ENCODE peak calls at places on chromosome 19, in six cellular contexts. One of them, this sample, is unnamed.

GRCh38 chr19:52660981-52661380 is 22.8 kb upstream of the ZNF83 start:
- DNase-seq in breast epithelium: no peak
- DNase-seq in activated naive CD4-positive, alpha-beta T cell treated with anti-CD3 and anti-CD28 coated beads for 36 hours: no peak
- DNase-seq in stimulated activated CD4-positive, alpha-beta T cell treated with anti-CD3 and anti-CD28 coated beads, Interleukin-2, amount 100 ng/mL, for 48 hours: no peak
- DNase-seq in CD14-positive monocyte: no peak
- DNase-seq in NCI-H2171 treated with DMSO at 0.1 percent for 48 hours: no peak
- DNase-seq in this sample: no peak

GRCh38 chr19:38917921-38918491 is 6.0 kb upstream of the CCER2 start:
- DNase-seq in stimulated activated CD4-positive, alpha-beta T cell treated with anti-CD3 and anti-CD28 coated beads, Interleukin-2, amount 100 ng/mL, for 48 hours: no peak
- DNase-seq in NCI-H2171 treated with DMSO at 0.1 percent for 48 hours: no peak
- DNase-seq in activated naive CD4-positive, alpha-beta T cell treated with anti-CD3 and anti-CD28 coated beads for 36 hours: no peak
- DNase-seq in CD14-positive monocyte: no peak
- DNase-seq in breast epithelium: no peak
- DNase-seq in this sample: no peak

GRCh38 chr19:45508681-45508930 is 1.3 kb downstream of the VASP start:
- DNase-seq in breast epithelium: no peak
- DNase-seq in stimulated activated CD4-positive, alpha-beta T cell treated with anti-CD3 and anti-CD28 coated beads, Interleukin-2, amount 100 ng/mL, for 48 hours: no peak
- DNase-seq in CD14-positive monocyte: no peak
- DNase-seq in activated naive CD4-positive, alpha-beta T cell treated with anti-CD3 and anti-CD28 coated beads for 36 hours: no peak
- DNase-seq in NCI-H2171 treated with DMSO at 0.1 percent for 48 hours: no peak
- DNase-seq in this sample: no peak

GRCh38 chr19:49782515-49782914 is 15.7 kb downstream of the AP2A1 start:
- DNase-seq in NCI-H2171 treated with DMSO at 0.1 percent for 48 hours: no peak
- DNase-seq in activated naive CD4-positive, alpha-beta T cell treated with anti-CD3 and anti-CD28 coated beads for 36 hours: no peak
- DNase-seq in stimulated activated CD4-positive, alpha-beta T cell treated with anti-CD3 and anti-CD28 coated beads, Interleukin-2, amount 100 ng/mL, for 48 hours: no peak
- DNase-seq in breast epithelium: no peak
- DNase-seq in CD14-positive monocyte: no peak
- DNase-seq in this sample: no peak

GRCh38 chr19:2255982-2256685 is at the start of gene JSRP1:
- DNase-seq in NCI-H2171 treated with DMSO at 0.1 percent for 48 hours: no peak
- DNase-seq in breast epithelium: no peak
- DNase-seq in CD14-positive monocyte: no peak
- DNase-seq in activated naive CD4-positive, alpha-beta T cell treated with anti-CD3 and anti-CD28 coated beads for 36 hours: no peak
- DNase-seq in stimulated activated CD4-positive, alpha-beta T cell treated with anti-CD3 and anti-CD28 coated beads, Interleukin-2, amount 100 ng/mL, for 48 hours: no peak
- DNase-seq in this sample: no peak

GRCh38 chr19:3832001-3832400 is 36.8 kb downstream of the ZFR2 start:
- DNase-seq in breast epithelium: no peak
- DNase-seq in NCI-H2171 treated with DMSO at 0.1 percent for 48 hours: no peak
- DNase-seq in stimulated activated CD4-positive, alpha-beta T cell treated with anti-CD3 and anti-CD28 coated beads, Interleukin-2, amount 100 ng/mL, for 48 hours: no peak
- DNase-seq in activated naive CD4-positive, alpha-beta T cell treated with anti-CD3 and anti-CD28 coated beads for 36 hours: no peak
- DNase-seq in CD14-positive monocyte: no peak
- DNase-seq in this sample: no peak

GRCh38 chr19:53782698-53783097 is 41.4 kb downstream of the NLRP12 start:
- DNase-seq in stimulated activated CD4-positive, alpha-beta T cell treated with anti-CD3 and anti-CD28 coated beads, Interleukin-2, amount 100 ng/mL, for 48 hours: no peak
- DNase-seq in CD14-positive monocyte: no peak
- DNase-seq in breast epithelium: no peak
- DNase-seq in NCI-H2171 treated with DMSO at 0.1 percent for 48 hours: no peak
- DNase-seq in activated naive CD4-positive, alpha-beta T cell treated with anti-CD3 and anti-CD28 coated beads for 36 hours: no peak
- DNase-seq in this sample: no peak

GRCh38 chr19:50435627-50436026 is 2.9 kb downstream of the MYBPC2 start:
- DNase-seq in NCI-H2171 treated with DMSO at 0.1 percent for 48 hours: no peak
- DNase-seq in CD14-positive monocyte: no peak
- DNase-seq in stimulated activated CD4-positive, alpha-beta T cell treated with anti-CD3 and anti-CD28 coated beads, Interleukin-2, amount 100 ng/mL, for 48 hours: no peak
- DNase-seq in activated naive CD4-positive, alpha-beta T cell treated with anti-CD3 and anti-CD28 coated beads for 36 hours: no peak
- DNase-seq in breast epithelium: no peak
- DNase-seq in this sample: no peak

GRCh38 chr19:28977826-28978225 is 235.1 kb downstream of the UQCRFS1 start:
- DNase-seq in NCI-H2171 treated with DMSO at 0.1 percent for 48 hours: no peak
- DNase-seq in stimulated activated CD4-positive, alpha-beta T cell treated with anti-CD3 and anti-CD28 coated beads, Interleukin-2, amount 100 ng/mL, for 48 hours: no peak
- DNase-seq in CD14-positive monocyte: no peak
- DNase-seq in activated naive CD4-positive, alpha-beta T cell treated with anti-CD3 and anti-CD28 coated beads for 36 hours: no peak
- DNase-seq in breast epithelium: no peak
- DNase-seq in this sample: no peak

GRCh38 chr19:29841209-29841558 is 29.4 kb downstream of the CCNE1 start:
- DNase-seq in NCI-H2171 treated with DMSO at 0.1 percent for 48 hours: no peak
- DNase-seq in breast epithelium: no peak
- DNase-seq in stimulated activated CD4-positive, alpha-beta T cell treated with anti-CD3 and anti-CD28 coated beads, Interleukin-2, amount 100 ng/mL, for 48 hours: no peak
- DNase-seq in CD14-positive monocyte: peak
- DNase-seq in activated naive CD4-positive, alpha-beta T cell treated with anti-CD3 and anti-CD28 coated beads for 36 hours: no peak
- DNase-seq in this sample: no peak

GRCh38 chr19:8486661-8487136 is 15.7 kb downstream of the PRAM1 start:
- DNase-seq in activated naive CD4-positive, alpha-beta T cell treated with anti-CD3 and anti-CD28 coated beads for 36 hours: no peak
- DNase-seq in CD14-positive monocyte: no peak
- DNase-seq in NCI-H2171 treated with DMSO at 0.1 percent for 48 hours: no peak
- DNase-seq in breast epithelium: no peak
- DNase-seq in stimulated activated CD4-positive, alpha-beta T cell treated with anti-CD3 and anti-CD28 coated beads, Interleukin-2, amount 100 ng/mL, for 48 hours: no peak
- DNase-seq in this sample: no peak

GRCh38 chr19:42323852-42324654 is 1.4 kb upstream of the MEGF8 start:
- DNase-seq in NCI-H2171 treated with DMSO at 0.1 percent for 48 hours: no peak
- DNase-seq in breast epithelium: no peak
- DNase-seq in CD14-positive monocyte: no peak
- DNase-seq in stimulated activated CD4-positive, alpha-beta T cell treated with anti-CD3 and anti-CD28 coated beads, Interleukin-2, amount 100 ng/mL, for 48 hours: no peak
- DNase-seq in activated naive CD4-positive, alpha-beta T cell treated with anti-CD3 and anti-CD28 coated beads for 36 hours: peak
- DNase-seq in this sample: no peak

GRCh38 chr19:47719047-47719885 is 6.0 kb downstream of the EHD2 start:
- DNase-seq in stimulated activated CD4-positive, alpha-beta T cell treated with anti-CD3 and anti-CD28 coated beads, Interleukin-2, amount 100 ng/mL, for 48 hours: no peak
- DNase-seq in activated naive CD4-positive, alpha-beta T cell treated with anti-CD3 and anti-CD28 coated beads for 36 hours: no peak
- DNase-seq in breast epithelium: peak
- DNase-seq in CD14-positive monocyte: no peak
- DNase-seq in NCI-H2171 treated with DMSO at 0.1 percent for 48 hours: peak
- DNase-seq in this sample: no peak

GRCh38 chr19:9622531-9622930 is 1.5 kb upstream of the ZNF561 start:
- DNase-seq in breast epithelium: peak
- DNase-seq in CD14-positive monocyte: no peak
- DNase-seq in stimulated activated CD4-positive, alpha-beta T cell treated with anti-CD3 and anti-CD28 coated beads, Interleukin-2, amount 100 ng/mL, for 48 hours: no peak
- DNase-seq in NCI-H2171 treated with DMSO at 0.1 percent for 48 hours: no peak
- DNase-seq in activated naive CD4-positive, alpha-beta T cell treated with anti-CD3 and anti-CD28 coated beads for 36 hours: no peak
- DNase-seq in this sample: no peak

GRCh38 chr19:32017341-32017948 is 328.0 kb upstream of the ZNF507 start:
- DNase-seq in stimulated activated CD4-positive, alpha-beta T cell treated with anti-CD3 and anti-CD28 coated beads, Interleukin-2, amount 100 ng/mL, for 48 hours: no peak
- DNase-seq in activated naive CD4-positive, alpha-beta T cell treated with anti-CD3 and anti-CD28 coated beads for 36 hours: no peak
- DNase-seq in CD14-positive monocyte: no peak
- DNase-seq in NCI-H2171 treated with DMSO at 0.1 percent for 48 hours: no peak
- DNase-seq in breast epithelium: no peak
- DNase-seq in this sample: no peak

GRCh38 chr19:34416021-34416545 is 11.9 kb downstream of the PDCD2L start:
- DNase-seq in breast epithelium: no peak
- DNase-seq in NCI-H2171 treated with DMSO at 0.1 percent for 48 hours: no peak
- DNase-seq in stimulated activated CD4-positive, alpha-beta T cell treated with anti-CD3 and anti-CD28 coated beads, Interleukin-2, amount 100 ng/mL, for 48 hours: no peak
- DNase-seq in activated naive CD4-positive, alpha-beta T cell treated with anti-CD3 and anti-CD28 coated beads for 36 hours: no peak
- DNase-seq in CD14-positive monocyte: no peak
- DNase-seq in this sample: no peak

GRCh38 chr19:43450545-43450997 is 14.8 kb downstream of the LYPD3 start:
- DNase-seq in stimulated activated CD4-positive, alpha-beta T cell treated with anti-CD3 and anti-CD28 coated beads, Interleukin-2, amount 100 ng/mL, for 48 hours: no peak
- DNase-seq in NCI-H2171 treated with DMSO at 0.1 percent for 48 hours: no peak
- DNase-seq in CD14-positive monocyte: no peak
- DNase-seq in breast epithelium: no peak
- DNase-seq in activated naive CD4-positive, alpha-beta T cell treated with anti-CD3 and anti-CD28 coated beads for 36 hours: no peak
- DNase-seq in this sample: no peak

GRCh38 chr19:54918499-54918898 is 12.6 kb downstream of the NCR1 start:
- DNase-seq in breast epithelium: no peak
- DNase-seq in CD14-positive monocyte: no peak
- DNase-seq in stimulated activated CD4-positive, alpha-beta T cell treated with anti-CD3 and anti-CD28 coated beads, Interleukin-2, amount 100 ng/mL, for 48 hours: no peak
- DNase-seq in NCI-H2171 treated with DMSO at 0.1 percent for 48 hours: no peak
- DNase-seq in activated naive CD4-positive, alpha-beta T cell treated with anti-CD3 and anti-CD28 coated beads for 36 hours: no peak
- DNase-seq in this sample: no peak

GRCh38 chr19:11570039-11570462 is 7.4 kb downstream of the ACP5 start:
- DNase-seq in CD14-positive monocyte: no peak
- DNase-seq in activated naive CD4-positive, alpha-beta T cell treated with anti-CD3 and anti-CD28 coated beads for 36 hours: no peak
- DNase-seq in breast epithelium: no peak
- DNase-seq in stimulated activated CD4-positive, alpha-beta T cell treated with anti-CD3 and anti-CD28 coated beads, Interleukin-2, amount 100 ng/mL, for 48 hours: no peak
- DNase-seq in NCI-H2171 treated with DMSO at 0.1 percent for 48 hours: peak
- DNase-seq in this sample: peak

GRCh38 chr19:50300051-50300450 is 29.1 kb downstream of the KCNC3 start:
- DNase-seq in CD14-positive monocyte: no peak
- DNase-seq in breast epithelium: no peak
- DNase-seq in activated naive CD4-positive, alpha-beta T cell treated with anti-CD3 and anti-CD28 coated beads for 36 hours: no peak
- DNase-seq in stimulated activated CD4-positive, alpha-beta T cell treated with anti-CD3 and anti-CD28 coated beads, Interleukin-2, amount 100 ng/mL, for 48 hours: no peak
- DNase-seq in NCI-H2171 treated with DMSO at 0.1 percent for 48 hours: no peak
- DNase-seq in this sample: no peak

GRCh38 chr19:41367848-41368301 is 3.9 kb upstream of the B9D2 start:
- DNase-seq in CD14-positive monocyte: no peak
- DNase-seq in activated naive CD4-positive, alpha-beta T cell treated with anti-CD3 and anti-CD28 coated beads for 36 hours: no peak
- DNase-seq in NCI-H2171 treated with DMSO at 0.1 percent for 48 hours: no peak
- DNase-seq in stimulated activated CD4-positive, alpha-beta T cell treated with anti-CD3 and anti-CD28 coated beads, Interleukin-2, amount 100 ng/mL, for 48 hours: no peak
- DNase-seq in breast epithelium: no peak
- DNase-seq in this sample: no peak

GRCh38 chr19:17052439-17052838 is 22.8 kb downstream of the HAUS8 start:
- DNase-seq in breast epithelium: no peak
- DNase-seq in NCI-H2171 treated with DMSO at 0.1 percent for 48 hours: peak
- DNase-seq in stimulated activated CD4-positive, alpha-beta T cell treated with anti-CD3 and anti-CD28 coated beads, Interleukin-2, amount 100 ng/mL, for 48 hours: no peak
- DNase-seq in activated naive CD4-positive, alpha-beta T cell treated with anti-CD3 and anti-CD28 coated beads for 36 hours: peak
- DNase-seq in CD14-positive monocyte: no peak
- DNase-seq in this sample: peak

GRCh38 chr19:39342647-39343305 is 555 bp downstream of the SAMD4B start:
- DNase-seq in stimulated activated CD4-positive, alpha-beta T cell treated with anti-CD3 and anti-CD28 coated beads, Interleukin-2, amount 100 ng/mL, for 48 hours: no peak
- DNase-seq in CD14-positive monocyte: no peak
- DNase-seq in breast epithelium: peak
- DNase-seq in activated naive CD4-positive, alpha-beta T cell treated with anti-CD3 and anti-CD28 coated beads for 36 hours: no peak
- DNase-seq in NCI-H2171 treated with DMSO at 0.1 percent for 48 hours: no peak
- DNase-seq in this sample: no peak

GRCh38 chr19:30690525-30690924 is 318.3 kb downstream of the ZNF536 start:
- DNase-seq in NCI-H2171 treated with DMSO at 0.1 percent for 48 hours: no peak
- DNase-seq in breast epithelium: no peak
- DNase-seq in stimulated activated CD4-positive, alpha-beta T cell treated with anti-CD3 and anti-CD28 coated beads, Interleukin-2, amount 100 ng/mL, for 48 hours: no peak
- DNase-seq in activated naive CD4-positive, alpha-beta T cell treated with anti-CD3 and anti-CD28 coated beads for 36 hours: no peak
- DNase-seq in CD14-positive monocyte: no peak
- DNase-seq in this sample: no peak

GRCh38 chr19:33220115-33220514 is 5.5 kb downstream of the SLC7A10 start:
- DNase-seq in NCI-H2171 treated with DMSO at 0.1 percent for 48 hours: no peak
- DNase-seq in breast epithelium: no peak
- DNase-seq in activated naive CD4-positive, alpha-beta T cell treated with anti-CD3 and anti-CD28 coated beads for 36 hours: no peak
- DNase-seq in CD14-positive monocyte: no peak
- DNase-seq in stimulated activated CD4-positive, alpha-beta T cell treated with anti-CD3 and anti-CD28 coated beads, Interleukin-2, amount 100 ng/mL, for 48 hours: no peak
- DNase-seq in this sample: no peak

GRCh38 chr19:13012690-13013608 is 17.7 kb downstream of the NFIX start:
- DNase-seq in NCI-H2171 treated with DMSO at 0.1 percent for 48 hours: no peak
- DNase-seq in stimulated activated CD4-positive, alpha-beta T cell treated with anti-CD3 and anti-CD28 coated beads, Interleukin-2, amount 100 ng/mL, for 48 hours: no peak
- DNase-seq in CD14-positive monocyte: peak
- DNase-seq in activated naive CD4-positive, alpha-beta T cell treated with anti-CD3 and anti-CD28 coated beads for 36 hours: peak
- DNase-seq in breast epithelium: no peak
- DNase-seq in this sample: no peak

GRCh38 chr19:11539495-11540365 is 1.1 kb downstream of the CNN1 start:
- DNase-seq in stimulated activated CD4-positive, alpha-beta T cell treated with anti-CD3 and anti-CD28 coated beads, Interleukin-2, amount 100 ng/mL, for 48 hours: no peak
- DNase-seq in CD14-positive monocyte: no peak
- DNase-seq in activated naive CD4-positive, alpha-beta T cell treated with anti-CD3 and anti-CD28 coated beads for 36 hours: no peak
- DNase-seq in breast epithelium: peak
- DNase-seq in NCI-H2171 treated with DMSO at 0.1 percent for 48 hours: peak
- DNase-seq in this sample: no peak

GRCh38 chr19:8307400-8307964 is 676 bp downstream of the CD320 start:
- DNase-seq in CD14-positive monocyte: peak
- DNase-seq in breast epithelium: peak
- DNase-seq in activated naive CD4-positive, alpha-beta T cell treated with anti-CD3 and anti-CD28 coated beads for 36 hours: peak
- DNase-seq in NCI-H2171 treated with DMSO at 0.1 percent for 48 hours: no peak
- DNase-seq in stimulated activated CD4-positive, alpha-beta T cell treated with anti-CD3 and anti-CD28 coated beads, Interleukin-2, amount 100 ng/mL, for 48 hours: no peak
- DNase-seq in this sample: peak

GRCh38 chr19:40751065-40751923 is at the start of gene SNRPA:
- DNase-seq in CD14-positive monocyte: peak
- DNase-seq in breast epithelium: peak
- DNase-seq in stimulated activated CD4-positive, alpha-beta T cell treated with anti-CD3 and anti-CD28 coated beads, Interleukin-2, amount 100 ng/mL, for 48 hours: peak
- DNase-seq in NCI-H2171 treated with DMSO at 0.1 percent for 48 hours: peak
- DNase-seq in activated naive CD4-positive, alpha-beta T cell treated with anti-CD3 and anti-CD28 coated beads for 36 hours: peak
- DNase-seq in this sample: peak

GRCh38 chr19:31054430-31054829 is 294.8 kb downstream of the TSHZ3 start:
- DNase-seq in CD14-positive monocyte: no peak
- DNase-seq in stimulated activated CD4-positive, alpha-beta T cell treated with anti-CD3 and anti-CD28 coated beads, Interleukin-2, amount 100 ng/mL, for 48 hours: peak
- DNase-seq in breast epithelium: no peak
- DNase-seq in activated naive CD4-positive, alpha-beta T cell treated with anti-CD3 and anti-CD28 coated beads for 36 hours: peak
- DNase-seq in NCI-H2171 treated with DMSO at 0.1 percent for 48 hours: no peak
- DNase-seq in this sample: peak

GRCh38 chr19:55539082-55539715 is 2.3 kb upstream of the SBK2 start:
- DNase-seq in breast epithelium: no peak
- DNase-seq in NCI-H2171 treated with DMSO at 0.1 percent for 48 hours: no peak
- DNase-seq in stimulated activated CD4-positive, alpha-beta T cell treated with anti-CD3 and anti-CD28 coated beads, Interleukin-2, amount 100 ng/mL, for 48 hours: no peak
- DNase-seq in CD14-positive monocyte: no peak
- DNase-seq in activated naive CD4-positive, alpha-beta T cell treated with anti-CD3 and anti-CD28 coated beads for 36 hours: no peak
- DNase-seq in this sample: no peak

GRCh38 chr19:18650468-18651001 is 13.7 kb downstream of the KLHL26 start:
- DNase-seq in NCI-H2171 treated with DMSO at 0.1 percent for 48 hours: no peak
- DNase-seq in breast epithelium: no peak
- DNase-seq in CD14-positive monocyte: no peak
- DNase-seq in activated naive CD4-positive, alpha-beta T cell treated with anti-CD3 and anti-CD28 coated beads for 36 hours: no peak
- DNase-seq in stimulated activated CD4-positive, alpha-beta T cell treated with anti-CD3 and anti-CD28 coated beads, Interleukin-2, amount 100 ng/mL, for 48 hours: no peak
- DNase-seq in this sample: no peak

GRCh38 chr19:17943284-17944221 is 10.7 kb downstream of the CCDC124 start:
- DNase-seq in activated naive CD4-positive, alpha-beta T cell treated with anti-CD3 and anti-CD28 coated beads for 36 hours: no peak
- DNase-seq in stimulated activated CD4-positive, alpha-beta T cell treated with anti-CD3 and anti-CD28 coated beads, Interleukin-2, amount 100 ng/mL, for 48 hours: no peak
- DNase-seq in CD14-positive monocyte: no peak
- DNase-seq in NCI-H2171 treated with DMSO at 0.1 percent for 48 hours: peak
- DNase-seq in breast epithelium: no peak
- DNase-seq in this sample: no peak

GRCh38 chr19:45090034-45090433 is 2.9 kb upstream of the PPP1R37 start:
- DNase-seq in NCI-H2171 treated with DMSO at 0.1 percent for 48 hours: no peak
- DNase-seq in stimulated activated CD4-positive, alpha-beta T cell treated with anti-CD3 and anti-CD28 coated beads, Interleukin-2, amount 100 ng/mL, for 48 hours: no peak
- DNase-seq in CD14-positive monocyte: no peak
- DNase-seq in activated naive CD4-positive, alpha-beta T cell treated with anti-CD3 and anti-CD28 coated beads for 36 hours: no peak
- DNase-seq in breast epithelium: no peak
- DNase-seq in this sample: no peak

GRCh38 chr19:45643024-45643926 is 4.1 kb upstream of the EML2 start:
- DNase-seq in breast epithelium: peak
- DNase-seq in activated naive CD4-positive, alpha-beta T cell treated with anti-CD3 and anti-CD28 coated beads for 36 hours: peak
- DNase-seq in NCI-H2171 treated with DMSO at 0.1 percent for 48 hours: peak
- DNase-seq in stimulated activated CD4-positive, alpha-beta T cell treated with anti-CD3 and anti-CD28 coated beads, Interleukin-2, amount 100 ng/mL, for 48 hours: peak
- DNase-seq in CD14-positive monocyte: peak
- DNase-seq in this sample: peak

GRCh38 chr19:10514211-10515145 is 2.8 kb downstream of the S1PR5 start:
- DNase-seq in breast epithelium: no peak
- DNase-seq in NCI-H2171 treated with DMSO at 0.1 percent for 48 hours: no peak
- DNase-seq in CD14-positive monocyte: no peak
- DNase-seq in activated naive CD4-positive, alpha-beta T cell treated with anti-CD3 and anti-CD28 coated beads for 36 hours: peak
- DNase-seq in stimulated activated CD4-positive, alpha-beta T cell treated with anti-CD3 and anti-CD28 coated beads, Interleukin-2, amount 100 ng/mL, for 48 hours: peak
- DNase-seq in this sample: no peak

GRCh38 chr19:32168111-32168510 is 177.3 kb upstream of the ZNF507 start:
- DNase-seq in breast epithelium: no peak
- DNase-seq in CD14-positive monocyte: no peak
- DNase-seq in NCI-H2171 treated with DMSO at 0.1 percent for 48 hours: no peak
- DNase-seq in activated naive CD4-positive, alpha-beta T cell treated with anti-CD3 and anti-CD28 coated beads for 36 hours: no peak
- DNase-seq in stimulated activated CD4-positive, alpha-beta T cell treated with anti-CD3 and anti-CD28 coated beads, Interleukin-2, amount 100 ng/mL, for 48 hours: no peak
- DNase-seq in this sample: no peak

GRCh38 chr19:1814391-1814790 is 2.3 kb upstream of the ATP8B3 start:
- DNase-seq in activated naive CD4-positive, alpha-beta T cell treated with anti-CD3 and anti-CD28 coated beads for 36 hours: no peak
- DNase-seq in NCI-H2171 treated with DMSO at 0.1 percent for 48 hours: no peak
- DNase-seq in breast epithelium: no peak
- DNase-seq in stimulated activated CD4-positive, alpha-beta T cell treated with anti-CD3 and anti-CD28 coated beads, Interleukin-2, amount 100 ng/mL, for 48 hours: no peak
- DNase-seq in CD14-positive monocyte: no peak
- DNase-seq in this sample: no peak

GRCh38 chr19:41940443-41941409 is 12.5 kb upstream of the ERFL start:
- DNase-seq in stimulated activated CD4-positive, alpha-beta T cell treated with anti-CD3 and anti-CD28 coated beads, Interleukin-2, amount 100 ng/mL, for 48 hours: no peak
- DNase-seq in NCI-H2171 treated with DMSO at 0.1 percent for 48 hours: no peak
- DNase-seq in CD14-positive monocyte: no peak
- DNase-seq in breast epithelium: no peak
- DNase-seq in activated naive CD4-positive, alpha-beta T cell treated with anti-CD3 and anti-CD28 coated beads for 36 hours: no peak
- DNase-seq in this sample: no peak

This sample was measured in DND-41.